ENCODE peak calls at places on chromosome 9, in eight cellular contexts. One of them, this sample, is unnamed.

GRCh38 chr9:120878188-120879130 is 1.5 kb upstream of the PHF19 start:
- DNase-seq in epithelial cell of proximal tubule: no peak
- DNase-seq in cardiac fibroblast: no peak
- DNase-seq in CD4-positive, alpha-beta T cell: no peak
- DNase-seq in esophagus squamous epithelium: no peak
- DNase-seq in choroid plexus epithelial cell: no peak
- DNase-seq in adrenal gland: no peak
- DNase-seq in psoas muscle: no peak
- DNase-seq in this sample: no peak

GRCh38 chr9:34590376-34591090 is 1.0 kb upstream of the CNTFR start:
- DNase-seq in esophagus squamous epithelium: no peak
- DNase-seq in psoas muscle: peak
- DNase-seq in choroid plexus epithelial cell: no peak
- DNase-seq in CD4-positive, alpha-beta T cell: no peak
- DNase-seq in adrenal gland: no peak
- DNase-seq in cardiac fibroblast: peak
- DNase-seq in epithelial cell of proximal tubule: no peak
- DNase-seq in this sample: no peak

GRCh38 chr9:9679433-9679832 is 933.4 kb downstream of the PTPRD start:
- DNase-seq in CD4-positive, alpha-beta T cell: no peak
- DNase-seq in esophagus squamous epithelium: no peak
- DNase-seq in epithelial cell of proximal tubule: no peak
- DNase-seq in choroid plexus epithelial cell: no peak
- DNase-seq in adrenal gland: no peak
- DNase-seq in psoas muscle: no peak
- DNase-seq in cardiac fibroblast: no peak
- DNase-seq in this sample: no peak

GRCh38 chr9:107269681-107270080 is 13.4 kb upstream of the RAD23B start:
- DNase-seq in adrenal gland: no peak
- DNase-seq in psoas muscle: no peak
- DNase-seq in esophagus squamous epithelium: no peak
- DNase-seq in cardiac fibroblast: peak
- DNase-seq in choroid plexus epithelial cell: peak
- DNase-seq in epithelial cell of proximal tubule: no peak
- DNase-seq in CD4-positive, alpha-beta T cell: no peak
- DNase-seq in this sample: peak

GRCh38 chr9:136551401-136552116 is 5.7 kb upstream of the NOTCH1 start:
- DNase-seq in CD4-positive, alpha-beta T cell: no peak
- DNase-seq in choroid plexus epithelial cell: peak
- DNase-seq in cardiac fibroblast: peak
- DNase-seq in esophagus squamous epithelium: no peak
- DNase-seq in epithelial cell of proximal tubule: no peak
- DNase-seq in psoas muscle: peak
- DNase-seq in adrenal gland: peak
- DNase-seq in this sample: peak

GRCh38 chr9:124197177-124198095 is 60.3 kb upstream of the NEK6 start:
- DNase-seq in adrenal gland: peak
- DNase-seq in cardiac fibroblast: no peak
- DNase-seq in choroid plexus epithelial cell: no peak
- DNase-seq in CD4-positive, alpha-beta T cell: no peak
- DNase-seq in esophagus squamous epithelium: no peak
- DNase-seq in epithelial cell of proximal tubule: no peak
- DNase-seq in psoas muscle: no peak
- DNase-seq in this sample: no peak

GRCh38 chr9:114082017-114082735 is 4.1 kb upstream of the AMBP start:
- DNase-seq in CD4-positive, alpha-beta T cell: peak
- DNase-seq in choroid plexus epithelial cell: peak
- DNase-seq in cardiac fibroblast: peak
- DNase-seq in psoas muscle: peak
- DNase-seq in epithelial cell of proximal tubule: no peak
- DNase-seq in esophagus squamous epithelium: no peak
- DNase-seq in adrenal gland: peak
- DNase-seq in this sample: peak

GRCh38 chr9:68739631-68740174 is 34.7 kb downstream of the PIP5K1B start:
- DNase-seq in epithelial cell of proximal tubule: no peak
- DNase-seq in psoas muscle: no peak
- DNase-seq in adrenal gland: no peak
- DNase-seq in CD4-positive, alpha-beta T cell: no peak
- DNase-seq in cardiac fibroblast: peak
- DNase-seq in choroid plexus epithelial cell: peak
- DNase-seq in esophagus squamous epithelium: no peak
- DNase-seq in this sample: no peak

GRCh38 chr9:32672478-32672877 is 37.0 kb upstream of the TAF1L start:
- DNase-seq in epithelial cell of proximal tubule: no peak
- DNase-seq in adrenal gland: no peak
- DNase-seq in cardiac fibroblast: peak
- DNase-seq in CD4-positive, alpha-beta T cell: no peak
- DNase-seq in esophagus squamous epithelium: no peak
- DNase-seq in choroid plexus epithelial cell: peak
- DNase-seq in psoas muscle: no peak
- DNase-seq in this sample: peak

GRCh38 chr9:93184439-93185221 is 691 bp downstream of the WNK2 start:
- DNase-seq in epithelial cell of proximal tubule: no peak
- DNase-seq in CD4-positive, alpha-beta T cell: no peak
- DNase-seq in choroid plexus epithelial cell: no peak
- DNase-seq in psoas muscle: no peak
- DNase-seq in cardiac fibroblast: no peak
- DNase-seq in esophagus squamous epithelium: no peak
- DNase-seq in adrenal gland: peak
- DNase-seq in this sample: no peak

GRCh38 chr9:134469041-134469875 is 143.0 kb downstream of the RXRA start:
- DNase-seq in esophagus squamous epithelium: no peak
- DNase-seq in cardiac fibroblast: peak
- DNase-seq in CD4-positive, alpha-beta T cell: no peak
- DNase-seq in psoas muscle: no peak
- DNase-seq in choroid plexus epithelial cell: no peak
- DNase-seq in epithelial cell of proximal tubule: no peak
- DNase-seq in adrenal gland: no peak
- DNase-seq in this sample: no peak

GRCh38 chr9:99008187-99008586 is 64.5 kb downstream of the COL15A1 start:
- DNase-seq in CD4-positive, alpha-beta T cell: no peak
- DNase-seq in adrenal gland: no peak
- DNase-seq in cardiac fibroblast: no peak
- DNase-seq in esophagus squamous epithelium: no peak
- DNase-seq in choroid plexus epithelial cell: no peak
- DNase-seq in psoas muscle: no peak
- DNase-seq in epithelial cell of proximal tubule: no peak
- DNase-seq in this sample: no peak

GRCh38 chr9:83199240-83199639 is 136.3 kb upstream of the RASEF start:
- DNase-seq in epithelial cell of proximal tubule: peak
- DNase-seq in adrenal gland: peak
- DNase-seq in CD4-positive, alpha-beta T cell: no peak
- DNase-seq in esophagus squamous epithelium: no peak
- DNase-seq in choroid plexus epithelial cell: peak
- DNase-seq in psoas muscle: no peak
- DNase-seq in cardiac fibroblast: peak
- DNase-seq in this sample: peak

GRCh38 chr9:71446499-71447411 is 321.6 kb downstream of the CEMIP2 start:
- DNase-seq in cardiac fibroblast: peak
- DNase-seq in CD4-positive, alpha-beta T cell: no peak
- DNase-seq in psoas muscle: peak
- DNase-seq in esophagus squamous epithelium: no peak
- DNase-seq in epithelial cell of proximal tubule: peak
- DNase-seq in adrenal gland: peak
- DNase-seq in choroid plexus epithelial cell: peak
- DNase-seq in this sample: peak
- TF ChIP-seq CTCF in cardiac fibroblast: no peak
- TF ChIP-seq CTCF in CD4-positive, alpha-beta T cell: no peak
- TF ChIP-seq CTCF in psoas muscle: no peak
- TF ChIP-seq CTCF in esophagus squamous epithelium: no peak
- TF ChIP-seq CTCF in epithelial cell of proximal tubule: peak
- TF ChIP-seq CTCF in adrenal gland: no peak
- TF ChIP-seq CTCF in choroid plexus epithelial cell: no peak
- TF ChIP-seq CTCF in this sample: no peak

GRCh38 chr9:6080154-6080716 is 64.8 kb upstream of the RANBP6 start:
- DNase-seq in cardiac fibroblast: peak
- DNase-seq in psoas muscle: peak
- DNase-seq in adrenal gland: peak
- DNase-seq in esophagus squamous epithelium: peak
- DNase-seq in epithelial cell of proximal tubule: no peak
- DNase-seq in choroid plexus epithelial cell: peak
- DNase-seq in CD4-positive, alpha-beta T cell: peak
- DNase-seq in this sample: peak
- TF ChIP-seq CTCF in cardiac fibroblast: no peak
- TF ChIP-seq CTCF in psoas muscle: no peak
- TF ChIP-seq CTCF in adrenal gland: peak
- TF ChIP-seq CTCF in esophagus squamous epithelium: peak
- TF ChIP-seq CTCF in epithelial cell of proximal tubule: peak
- TF ChIP-seq CTCF in choroid plexus epithelial cell: no peak
- TF ChIP-seq CTCF in CD4-positive, alpha-beta T cell: no peak
- TF ChIP-seq CTCF in this sample: no peak

GRCh38 chr9:36297798-36298197 is 39.5 kb upstream of the GNE start:
- DNase-seq in CD4-positive, alpha-beta T cell: no peak
- DNase-seq in psoas muscle: no peak
- DNase-seq in epithelial cell of proximal tubule: no peak
- DNase-seq in adrenal gland: no peak
- DNase-seq in choroid plexus epithelial cell: no peak
- DNase-seq in esophagus squamous epithelium: no peak
- DNase-seq in cardiac fibroblast: no peak
- DNase-seq in this sample: no peak
- TF ChIP-seq CTCF in CD4-positive, alpha-beta T cell: no peak
- TF ChIP-seq CTCF in psoas muscle: no peak
- TF ChIP-seq CTCF in epithelial cell of proximal tubule: no peak
- TF ChIP-seq CTCF in adrenal gland: no peak
- TF ChIP-seq CTCF in choroid plexus epithelial cell: no peak
- TF ChIP-seq CTCF in esophagus squamous epithelium: no peak
- TF ChIP-seq CTCF in cardiac fibroblast: no peak
- TF ChIP-seq CTCF in this sample: no peak

DNA sequence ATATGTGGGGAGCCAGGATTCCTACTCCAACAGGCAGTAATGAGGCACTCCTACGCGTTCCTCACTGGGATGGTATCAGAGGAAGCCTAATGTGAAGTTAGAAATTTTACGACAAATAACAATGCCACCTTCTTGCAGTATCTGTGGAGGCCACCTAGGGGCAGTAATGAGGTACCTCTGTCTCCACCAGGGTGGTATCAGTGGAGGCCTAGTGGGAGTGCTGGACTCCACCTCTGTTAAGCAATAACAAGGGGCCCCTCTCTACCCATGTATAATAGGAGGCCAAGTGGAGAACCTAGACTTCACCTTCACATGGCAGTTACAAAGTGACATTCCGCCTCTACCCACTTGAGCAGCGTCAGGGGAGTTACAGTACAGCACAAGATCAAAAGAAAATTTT is 147.9 kb downstream of the PLPPR1 start:
- DNase-seq in cardiac fibroblast: no peak
- DNase-seq in adrenal gland: no peak
- DNase-seq in psoas muscle: no peak
- DNase-seq in esophagus squamous epithelium: no peak
- DNase-seq in epithelial cell of proximal tubule: no peak
- DNase-seq in choroid plexus epithelial cell: no peak
- DNase-seq in CD4-positive, alpha-beta T cell: no peak
- DNase-seq in this sample: peak
- TF ChIP-seq CTCF in cardiac fibroblast: no peak
- TF ChIP-seq CTCF in adrenal gland: no peak
- TF ChIP-seq CTCF in psoas muscle: no peak
- TF ChIP-seq CTCF in esophagus squamous epithelium: no peak
- TF ChIP-seq CTCF in epithelial cell of proximal tubule: no peak
- TF ChIP-seq CTCF in choroid plexus epithelial cell: no peak
- TF ChIP-seq CTCF in CD4-positive, alpha-beta T cell: no peak
- TF ChIP-seq CTCF in this sample: no peak

GRCh38 chr9:2363138-2363745 is 258.3 kb upstream of the VLDLR start:
- DNase-seq in epithelial cell of proximal tubule: no peak
- DNase-seq in psoas muscle: no peak
- DNase-seq in CD4-positive, alpha-beta T cell: no peak
- DNase-seq in adrenal gland: no peak
- DNase-seq in cardiac fibroblast: peak
- DNase-seq in choroid plexus epithelial cell: no peak
- DNase-seq in esophagus squamous epithelium: no peak
- DNase-seq in this sample: no peak

GRCh38 chr9:2362170-2362569 is 259.4 kb upstream of the VLDLR start:
- DNase-seq in CD4-positive, alpha-beta T cell: no peak
- DNase-seq in epithelial cell of proximal tubule: no peak
- DNase-seq in choroid plexus epithelial cell: no peak
- DNase-seq in psoas muscle: no peak
- DNase-seq in adrenal gland: no peak
- DNase-seq in cardiac fibroblast: no peak
- DNase-seq in esophagus squamous epithelium: no peak
- DNase-seq in this sample: peak

GRCh38 chr9:2373648-2374047 is 247.9 kb upstream of the VLDLR start:
- DNase-seq in cardiac fibroblast: no peak
- DNase-seq in CD4-positive, alpha-beta T cell: no peak
- DNase-seq in psoas muscle: no peak
- DNase-seq in epithelial cell of proximal tubule: no peak
- DNase-seq in choroid plexus epithelial cell: no peak
- DNase-seq in esophagus squamous epithelium: no peak
- DNase-seq in adrenal gland: no peak
- DNase-seq in this sample: no peak

GRCh38 chr9:2367970-2368369 is 253.6 kb upstream of the VLDLR start:
- DNase-seq in cardiac fibroblast: no peak
- DNase-seq in choroid plexus epithelial cell: no peak
- DNase-seq in epithelial cell of proximal tubule: no peak
- DNase-seq in CD4-positive, alpha-beta T cell: no peak
- DNase-seq in psoas muscle: no peak
- DNase-seq in esophagus squamous epithelium: no peak
- DNase-seq in adrenal gland: no peak
- DNase-seq in this sample: peak
- TF ChIP-seq CTCF in cardiac fibroblast: no peak
- TF ChIP-seq CTCF in choroid plexus epithelial cell: peak
- TF ChIP-seq CTCF in epithelial cell of proximal tubule: peak
- TF ChIP-seq CTCF in CD4-positive, alpha-beta T cell: no peak
- TF ChIP-seq CTCF in psoas muscle: no peak
- TF ChIP-seq CTCF in esophagus squamous epithelium: no peak
- TF ChIP-seq CTCF in adrenal gland: no peak
- TF ChIP-seq CTCF in this sample: no peak

DNA sequence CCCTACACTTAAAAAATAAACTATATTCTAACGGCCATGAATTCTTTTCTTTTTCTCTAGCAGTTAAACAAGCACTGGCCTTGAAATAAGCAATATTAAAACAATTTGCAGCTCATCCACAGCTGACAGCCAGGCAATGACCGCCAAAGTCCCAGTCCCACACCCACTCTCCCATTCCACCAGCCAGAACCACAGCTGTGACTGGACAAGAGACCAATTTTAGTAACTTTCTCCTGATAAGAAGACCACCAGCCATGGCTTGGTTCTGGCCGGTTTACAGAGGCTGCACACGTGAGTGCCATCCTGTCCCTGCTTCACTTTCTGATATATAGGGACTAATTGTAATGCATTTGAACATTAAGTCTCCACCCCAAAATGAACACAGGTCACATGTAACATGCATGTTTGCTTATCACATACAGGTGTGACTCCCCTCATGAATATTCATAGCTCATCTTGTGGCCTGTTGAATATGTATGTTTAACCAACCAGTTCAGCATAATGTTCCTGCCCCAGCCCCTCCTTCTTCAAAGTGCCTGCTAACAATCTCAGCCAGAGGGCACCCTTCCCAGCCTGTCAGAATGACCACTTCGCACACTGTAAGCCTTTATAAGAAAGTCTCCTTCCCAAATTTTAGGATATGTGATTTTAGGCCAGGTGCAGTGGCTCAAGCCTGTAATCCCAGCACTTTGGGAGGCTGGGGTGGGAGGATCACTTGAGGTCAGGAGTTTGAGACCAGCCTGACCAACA is 23.9 kb upstream of the FANCC start:
- DNase-seq in cardiac fibroblast: peak
- DNase-seq in adrenal gland: no peak
- DNase-seq in epithelial cell of proximal tubule: no peak
- DNase-seq in CD4-positive, alpha-beta T cell: no peak
- DNase-seq in choroid plexus epithelial cell: peak
- DNase-seq in psoas muscle: no peak
- DNase-seq in esophagus squamous epithelium: no peak
- DNase-seq in this sample: peak
- TF ChIP-seq CTCF in cardiac fibroblast: peak
- TF ChIP-seq CTCF in adrenal gland: no peak
- TF ChIP-seq CTCF in epithelial cell of proximal tubule: peak
- TF ChIP-seq CTCF in CD4-positive, alpha-beta T cell: no peak
- TF ChIP-seq CTCF in choroid plexus epithelial cell: peak
- TF ChIP-seq CTCF in psoas muscle: no peak
- TF ChIP-seq CTCF in esophagus squamous epithelium: no peak
- TF ChIP-seq CTCF in this sample: no peak

GRCh38 chr9:82021198-82021597 is 32.6 kb downstream of the SPATA31D1 start:
- DNase-seq in choroid plexus epithelial cell: peak
- DNase-seq in CD4-positive, alpha-beta T cell: no peak
- DNase-seq in epithelial cell of proximal tubule: peak
- DNase-seq in cardiac fibroblast: peak
- DNase-seq in esophagus squamous epithelium: no peak
- DNase-seq in psoas muscle: peak
- DNase-seq in adrenal gland: peak
- DNase-seq in this sample: peak
- TF ChIP-seq CTCF in choroid plexus epithelial cell: no peak
- TF ChIP-seq CTCF in CD4-positive, alpha-beta T cell: no peak
- TF ChIP-seq CTCF in epithelial cell of proximal tubule: no peak
- TF ChIP-seq CTCF in cardiac fibroblast: no peak
- TF ChIP-seq CTCF in esophagus squamous epithelium: no peak
- TF ChIP-seq CTCF in psoas muscle: no peak
- TF ChIP-seq CTCF in adrenal gland: no peak
- TF ChIP-seq CTCF in this sample: no peak